ENCODE peak calls at places on chromosomes 12 and 14, in nine cellular contexts. I, P, T, H, R, J, D, G and V are unnamed samples.

GRCh38 chr12:116201908-116202307 is 75.6 kb downstream of the MED13L start:
- DNase-seq in I (peak; percentile 41), P (peak; percentile 37), T (no peak), H (no peak), R (no peak), J (no peak), D (no peak), G (no peak), V (no peak)

GRCh38 chr12:100753837-100754236 is 40.7 kb upstream of the ANO4 start:
- DNase-seq in I (peak; percentile 93), P (peak; percentile 38), T (no peak), H (no peak), R (no peak), J (peak; percentile 72), D (no peak), G (no peak), V (no peak)

GRCh38 chr14:94675036-94675435 is 62.8 kb downstream of the SERPINA3 start:
- DNase-seq in I (no peak), P (no peak), T (no peak), H (no peak), R (no peak), J (no peak), D (no peak), G (no peak), V (no peak)

GRCh38 chr12:108193922-108194321 is 64.8 kb downstream of the WSCD2 start:
- DNase-seq in I (peak; percentile 18), P (no peak), T (peak; percentile 69), H (no peak), R (no peak), J (peak; percentile 12), D (peak; percentile 31), G (no peak), V (peak; percentile 51)

GRCh38 chr12:104458645-104459555 is 2.2 kb downstream of the CHST11 start:
- DNase-seq in I (peak; percentile 34), P (peak; percentile 36), T (peak; percentile 28), H (peak; percentile 53), R (no peak), J (peak; percentile 31), D (no peak), G (peak; percentile 49), V (peak; percentile 18)

GRCh38 chr14:19743256-19743655 is at the start of gene OR4Q3:
- DNase-seq in I (no peak), P (no peak), T (no peak), H (no peak), R (no peak), J (no peak), D (no peak), G (no peak), V (no peak)

GRCh38 chr12:84070311-84070710 is 842.3 kb downstream of the SLC6A15 start:
- DNase-seq in I (peak; percentile 98), P (peak; percentile 47), T (no peak), H (no peak), R (no peak), J (peak; percentile 58), D (no peak), G (no peak), V (no peak)

GRCh38 chr12:28966049-28966778 is 182.9 kb upstream of the FAR2 start:
- DNase-seq in I (peak; percentile 51), P (peak; percentile 44), T (no peak), H (no peak), R (no peak), J (no peak), D (no peak), G (peak; percentile 47), V (no peak)

GRCh38 chr14:24734917-24735500 is 101.0 kb upstream of the GZMB start:
- DNase-seq in I (peak; percentile 82), P (peak; percentile 52), T (peak; percentile 14), H (no peak), R (no peak), J (peak; percentile 83), D (peak; percentile 17), G (no peak), V (peak; percentile 26)

GRCh38 chr12:95718001-95718400 is 72.6 kb downstream of the NTN4 start:
- DNase-seq in I (no peak), P (no peak), T (no peak), H (no peak), R (no peak), J (no peak), D (no peak), G (no peak), V (no peak)

GRCh38 chr12:40833818-40834217 is 141.6 kb downstream of the CNTN1 start:
- DNase-seq in I (no peak), P (no peak), T (peak; percentile 3), H (no peak), R (no peak), J (no peak), D (no peak), G (no peak), V (no peak)

GRCh38 chr12:131827961-131828534 is at the start of gene MMP17:
- DNase-seq in I (peak; percentile 41), P (peak; percentile 47), T (peak; percentile 90), H (peak; percentile 79), R (peak; percentile 46), J (peak; percentile 56), D (peak; percentile 71), G (no peak), V (peak; percentile 79)

GRCh38 chr12:26791328-26791791 is 41.6 kb downstream of the ITPR2 start:
- DNase-seq in I (peak; percentile 24), P (peak; percentile 63), T (no peak), H (no peak), R (no peak), J (peak; percentile 24), D (no peak), G (no peak), V (no peak)

GRCh38 chr14:101707285-101707842 is 54.1 kb upstream of the PPP2R5C start:
- DNase-seq in I (peak; percentile 83), P (peak; percentile 83), T (peak; percentile 83), H (no peak), R (no peak), J (peak; percentile 90), D (peak; percentile 49), G (no peak), V (peak; percentile 62)

GRCh38 chr12:102879144-102879763 is 37.8 kb downstream of the PAH start:
- DNase-seq in I (peak; percentile 60), P (no peak), T (peak; percentile 23), H (peak; percentile 57), R (peak; percentile 32), J (peak; percentile 39), D (peak; percentile 80), G (peak; percentile 52), V (peak; percentile 31)

DNA sequence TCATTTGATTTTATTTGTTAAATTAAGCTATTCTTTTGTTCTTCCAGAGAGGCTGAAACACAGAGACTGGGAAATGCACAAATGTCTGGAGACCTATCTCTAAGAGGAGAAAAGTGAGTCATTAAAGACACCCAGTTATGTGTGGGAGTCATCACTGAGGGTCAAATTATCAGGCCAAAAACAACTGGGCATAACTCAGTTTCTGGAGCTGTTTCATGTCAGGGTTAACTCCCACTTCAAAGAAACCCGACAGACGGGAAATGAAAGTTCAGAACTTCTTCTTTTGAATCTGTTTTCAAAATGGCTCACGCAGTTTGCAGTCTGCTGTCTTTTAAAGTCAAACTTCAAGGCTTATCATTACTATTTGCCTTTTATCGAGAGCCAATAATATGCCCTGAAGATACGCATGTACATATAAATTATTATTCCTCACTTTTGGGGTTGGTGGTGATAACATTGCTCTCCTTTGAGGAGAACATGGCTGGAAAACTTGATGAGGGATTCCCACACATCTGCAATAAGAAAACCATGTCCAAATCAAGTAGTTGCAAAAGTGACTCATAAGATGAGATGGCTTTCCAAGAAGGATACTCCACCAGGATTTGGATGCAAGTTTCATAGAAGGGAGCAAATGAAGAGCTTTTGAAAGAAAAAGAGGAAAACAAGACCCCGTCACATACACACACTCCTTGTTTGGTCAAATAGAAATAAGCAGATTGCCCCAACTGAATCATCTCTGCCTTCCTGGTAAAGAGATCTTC is 341.4 kb downstream of the ADAMTS20 start:
- DNase-seq in I (peak; percentile 94), P (peak; percentile 91), T (no peak), H (no peak), R (no peak), J (peak; percentile 85), D (no peak), G (no peak), V (no peak)
- H3K4me3 ChIP-seq in I (peak overlapping the region; percentile 19), P (no peak overlapping the region), T (no peak overlapping the region), H (no peak overlapping the region), R (no peak overlapping the region), J (no peak overlapping the region), D (no peak overlapping the region), G (no peak overlapping the region), V (no peak overlapping the region)

DNA sequence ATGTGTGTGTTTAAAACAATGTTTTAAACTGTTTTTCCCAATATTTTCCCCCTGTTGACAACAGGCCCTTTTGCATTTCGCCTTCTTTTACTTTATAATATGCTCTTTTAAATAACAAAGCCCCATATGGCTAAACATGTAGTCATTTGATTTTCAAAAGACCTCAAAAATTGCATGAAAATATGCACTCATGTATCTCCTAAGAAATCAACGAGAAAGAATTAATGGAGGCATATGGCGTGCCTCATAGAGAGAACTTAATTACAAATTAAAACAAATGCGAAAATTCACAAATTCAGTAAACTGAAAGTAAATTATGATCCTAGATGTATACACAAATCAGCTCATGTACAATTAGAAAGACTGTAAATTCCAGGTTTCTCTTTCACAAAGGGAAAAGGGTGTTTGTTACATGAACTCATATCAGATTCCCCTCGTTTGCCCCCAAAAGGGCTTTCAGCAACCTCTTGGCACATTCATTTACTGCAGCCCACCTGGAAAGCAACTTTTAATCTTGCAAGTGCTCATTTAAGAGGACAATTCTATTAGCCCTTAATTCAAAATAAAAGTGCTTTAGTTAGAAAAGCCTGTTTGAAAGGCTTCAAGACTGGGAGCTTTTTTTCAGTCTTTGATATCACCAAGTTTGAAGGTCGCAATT is 202.7 kb upstream of the FOXN3 start:
- DNase-seq in I (no peak), P (no peak), T (no peak), H (no peak), R (no peak), J (no peak), D (no peak), G (no peak), V (no peak)
- H3K4me3 ChIP-seq in I (peak overlapping the region; percentile 46), P (peak overlapping the region; percentile 61), T (peak overlapping the region; percentile 73), H (peak overlapping the region; percentile 80), R (peak overlapping the region; percentile 85), J (no peak overlapping the region), D (peak overlapping the region; percentile 58), G (peak overlapping the region; percentile 74), V (peak overlapping the region; percentile 71)

DNA sequence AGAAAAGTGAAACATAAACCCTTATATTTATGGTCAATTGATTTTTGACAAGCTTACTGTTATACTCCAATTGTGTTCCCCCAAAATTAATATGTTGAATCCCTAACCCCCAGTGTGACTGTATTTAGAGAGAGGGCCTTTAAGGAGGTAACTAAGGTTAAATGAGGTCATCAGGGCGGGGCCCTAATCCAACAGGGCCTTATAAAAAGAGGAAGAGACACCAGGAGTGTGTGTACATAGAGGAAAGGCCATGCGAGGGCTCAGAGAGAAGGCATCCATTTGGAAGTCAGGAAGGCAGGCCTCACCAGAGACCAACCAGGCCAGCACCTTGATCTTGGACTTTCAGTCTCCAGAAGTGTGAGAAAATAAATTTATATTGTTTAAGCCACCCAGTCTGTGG is 6.5 kb upstream of the VTI1B start:
- DNase-seq in I (no peak), P (no peak), T (no peak), H (no peak), R (no peak), J (no peak), D (no peak), G (no peak), V (no peak)
- H3K4me3 ChIP-seq in I (no peak overlapping the region), P (no peak overlapping the region), T (no peak overlapping the region), H (no peak overlapping the region), R (no peak overlapping the region), J (no peak overlapping the region), D (no peak overlapping the region), G (no peak overlapping the region), V (no peak overlapping the region)

DNA sequence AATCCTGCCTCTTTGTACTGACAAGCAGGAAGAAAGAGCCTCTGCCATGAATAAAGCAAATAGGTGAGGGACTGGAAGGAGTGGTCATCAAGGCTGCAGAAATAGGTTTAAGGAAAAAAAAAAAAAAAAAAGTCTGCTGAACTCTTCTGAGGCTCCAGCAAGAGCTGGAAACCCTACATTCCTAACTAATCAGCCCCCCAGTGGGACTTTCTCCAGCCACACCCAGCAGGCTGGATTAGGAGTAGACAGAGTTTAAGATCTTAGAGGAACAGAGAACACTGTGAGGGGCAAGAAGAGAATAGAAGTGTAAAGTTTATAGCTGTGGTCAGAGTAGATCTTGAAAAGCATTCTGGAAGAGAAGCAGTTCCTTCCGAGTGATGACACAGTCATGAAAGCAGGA is 66.4 kb downstream of the ATXN2 start:
- DNase-seq in I (no peak), P (no peak), T (no peak), H (no peak), R (no peak), J (no peak), D (no peak), G (no peak), V (no peak)
- H3K4me3 ChIP-seq in I (no peak overlapping the region), P (no peak overlapping the region), T (no peak overlapping the region), H (no peak overlapping the region), R (no peak overlapping the region), J (no peak overlapping the region), D (no peak overlapping the region), G (no peak overlapping the region), V (no peak overlapping the region)